ENCODE peak calls at places on chromosomes 16 and 17, in ten cellular contexts. One of them, this sample, is unnamed.

GRCh38 chr17:65888649-65889048 is 303.3 kb downstream of the CEP112 start:
- DNase-seq in GM12865: no peak
- DNase-seq in upper lobe of left lung: no peak
- DNase-seq in H54: no peak
- DNase-seq in GM04503: peak
- DNase-seq in stimulated activated CD8-positive, alpha-beta memory T cell treated with anti-CD3 and anti-CD28 coated beads, Interleukin-15, amount 100 ng/mL, for 1 hour: no peak
- DNase-seq in AG08396: peak
- DNase-seq in NCI-H1436: no peak
- DNase-seq in T-helper 17 cell: no peak
- DNase-seq in NCI-H2029: no peak
- DNase-seq in this sample: no peak

GRCh38 chr17:1147664-1148063 is 32.1 kb downstream of the ABR start:
- DNase-seq in GM12865: no peak
- DNase-seq in upper lobe of left lung: no peak
- DNase-seq in H54: peak
- DNase-seq in GM04503: no peak
- DNase-seq in stimulated activated CD8-positive, alpha-beta memory T cell treated with anti-CD3 and anti-CD28 coated beads, Interleukin-15, amount 100 ng/mL, for 1 hour: no peak
- DNase-seq in AG08396: peak
- DNase-seq in NCI-H1436: peak
- DNase-seq in T-helper 17 cell: no peak
- DNase-seq in NCI-H2029: peak
- DNase-seq in this sample: no peak

GRCh38 chr16:12901597-12902436 is at the start of gene SHISA9:
- DNase-seq in GM12865: peak
- DNase-seq in upper lobe of left lung: peak
- DNase-seq in H54: no peak
- DNase-seq in GM04503: no peak
- DNase-seq in stimulated activated CD8-positive, alpha-beta memory T cell treated with anti-CD3 and anti-CD28 coated beads, Interleukin-15, amount 100 ng/mL, for 1 hour: no peak
- DNase-seq in AG08396: no peak
- DNase-seq in NCI-H1436: no peak
- DNase-seq in T-helper 17 cell: no peak
- DNase-seq in NCI-H2029: no peak
- DNase-seq in this sample: no peak

GRCh38 chr16:2799852-2800226 is 1.6 kb downstream of the PRSS41 start:
- DNase-seq in GM12865: no peak
- DNase-seq in upper lobe of left lung: no peak
- DNase-seq in H54: no peak
- DNase-seq in GM04503: no peak
- DNase-seq in stimulated activated CD8-positive, alpha-beta memory T cell treated with anti-CD3 and anti-CD28 coated beads, Interleukin-15, amount 100 ng/mL, for 1 hour: no peak
- DNase-seq in AG08396: no peak
- DNase-seq in NCI-H1436: no peak
- DNase-seq in T-helper 17 cell: no peak
- DNase-seq in NCI-H2029: peak
- DNase-seq in this sample: peak

GRCh38 chr17:81884520-81884919 is 6.9 kb downstream of the ALYREF start:
- DNase-seq in GM12865: no peak
- DNase-seq in upper lobe of left lung: no peak
- DNase-seq in H54: no peak
- DNase-seq in GM04503: no peak
- DNase-seq in stimulated activated CD8-positive, alpha-beta memory T cell treated with anti-CD3 and anti-CD28 coated beads, Interleukin-15, amount 100 ng/mL, for 1 hour: no peak
- DNase-seq in AG08396: no peak
- DNase-seq in NCI-H1436: no peak
- DNase-seq in T-helper 17 cell: no peak
- DNase-seq in NCI-H2029: no peak
- DNase-seq in this sample: no peak

GRCh38 chr17:18314059-18314730 is 599 bp downstream of the TOP3A start:
- DNase-seq in GM12865: no peak
- DNase-seq in upper lobe of left lung: no peak
- DNase-seq in H54: no peak
- DNase-seq in GM04503: no peak
- DNase-seq in stimulated activated CD8-positive, alpha-beta memory T cell treated with anti-CD3 and anti-CD28 coated beads, Interleukin-15, amount 100 ng/mL, for 1 hour: no peak
- DNase-seq in AG08396: no peak
- DNase-seq in NCI-H1436: no peak
- DNase-seq in T-helper 17 cell: no peak
- DNase-seq in NCI-H2029: no peak
- DNase-seq in this sample: no peak

GRCh38 chr16:67259705-67260104 is 10.9 kb downstream of the SLC9A5 start:
- DNase-seq in GM12865: no peak
- DNase-seq in upper lobe of left lung: no peak
- DNase-seq in H54: no peak
- DNase-seq in GM04503: no peak
- DNase-seq in stimulated activated CD8-positive, alpha-beta memory T cell treated with anti-CD3 and anti-CD28 coated beads, Interleukin-15, amount 100 ng/mL, for 1 hour: no peak
- DNase-seq in AG08396: no peak
- DNase-seq in NCI-H1436: no peak
- DNase-seq in T-helper 17 cell: no peak
- DNase-seq in NCI-H2029: no peak
- DNase-seq in this sample: peak

GRCh38 chr17:81890447-81891302 is 711 bp downstream of the ALYREF start:
- DNase-seq in GM12865: peak
- DNase-seq in upper lobe of left lung: peak
- DNase-seq in H54: no peak
- DNase-seq in GM04503: no peak
- DNase-seq in stimulated activated CD8-positive, alpha-beta memory T cell treated with anti-CD3 and anti-CD28 coated beads, Interleukin-15, amount 100 ng/mL, for 1 hour: no peak
- DNase-seq in AG08396: no peak
- DNase-seq in NCI-H1436: no peak
- DNase-seq in T-helper 17 cell: no peak
- DNase-seq in NCI-H2029: no peak
- DNase-seq in this sample: no peak

GRCh38 chr16:26795184-26795583 is 271.5 kb upstream of the C16orf82 start:
- DNase-seq in GM12865: peak
- DNase-seq in upper lobe of left lung: no peak
- DNase-seq in H54: no peak
- DNase-seq in GM04503: no peak
- DNase-seq in stimulated activated CD8-positive, alpha-beta memory T cell treated with anti-CD3 and anti-CD28 coated beads, Interleukin-15, amount 100 ng/mL, for 1 hour: no peak
- DNase-seq in AG08396: no peak
- DNase-seq in NCI-H1436: peak
- DNase-seq in T-helper 17 cell: no peak
- DNase-seq in NCI-H2029: peak
- DNase-seq in this sample: no peak

GRCh38 chr16:49592507-49593422 is 219.2 kb downstream of the C16orf78 start:
- DNase-seq in GM12865: peak
- DNase-seq in upper lobe of left lung: no peak
- DNase-seq in H54: peak
- DNase-seq in GM04503: no peak
- DNase-seq in stimulated activated CD8-positive, alpha-beta memory T cell treated with anti-CD3 and anti-CD28 coated beads, Interleukin-15, amount 100 ng/mL, for 1 hour: no peak
- DNase-seq in AG08396: peak
- DNase-seq in NCI-H1436: peak
- DNase-seq in T-helper 17 cell: no peak
- DNase-seq in NCI-H2029: no peak
- DNase-seq in this sample: no peak

GRCh38 chr17:72788950-72789585 is 303.4 kb downstream of the SLC39A11 start:
- DNase-seq in GM12865: no peak
- DNase-seq in upper lobe of left lung: no peak
- DNase-seq in H54: no peak
- DNase-seq in GM04503: no peak
- DNase-seq in stimulated activated CD8-positive, alpha-beta memory T cell treated with anti-CD3 and anti-CD28 coated beads, Interleukin-15, amount 100 ng/mL, for 1 hour: no peak
- DNase-seq in AG08396: no peak
- DNase-seq in NCI-H1436: no peak
- DNase-seq in T-helper 17 cell: no peak
- DNase-seq in NCI-H2029: no peak
- DNase-seq in this sample: no peak

GRCh38 chr16:7057458-7057857 is 275.2 kb upstream of the RBFOX1 start:
- DNase-seq in GM12865: no peak
- DNase-seq in upper lobe of left lung: no peak
- DNase-seq in H54: no peak
- DNase-seq in GM04503: no peak
- DNase-seq in stimulated activated CD8-positive, alpha-beta memory T cell treated with anti-CD3 and anti-CD28 coated beads, Interleukin-15, amount 100 ng/mL, for 1 hour: no peak
- DNase-seq in AG08396: no peak
- DNase-seq in NCI-H1436: no peak
- DNase-seq in T-helper 17 cell: no peak
- DNase-seq in NCI-H2029: no peak
- DNase-seq in this sample: no peak

GRCh38 chr16:10776280-10776679 is 32.6 kb downstream of the NUBP1 start:
- DNase-seq in GM12865: peak
- DNase-seq in upper lobe of left lung: no peak
- DNase-seq in H54: no peak
- DNase-seq in GM04503: no peak
- DNase-seq in stimulated activated CD8-positive, alpha-beta memory T cell treated with anti-CD3 and anti-CD28 coated beads, Interleukin-15, amount 100 ng/mL, for 1 hour: no peak
- DNase-seq in AG08396: no peak
- DNase-seq in NCI-H1436: no peak
- DNase-seq in T-helper 17 cell: no peak
- DNase-seq in NCI-H2029: no peak
- DNase-seq in this sample: no peak

GRCh38 chr16:49564577-49565224 is 191.1 kb downstream of the C16orf78 start:
- DNase-seq in GM12865: no peak
- DNase-seq in upper lobe of left lung: no peak
- DNase-seq in H54: no peak
- DNase-seq in GM04503: no peak
- DNase-seq in stimulated activated CD8-positive, alpha-beta memory T cell treated with anti-CD3 and anti-CD28 coated beads, Interleukin-15, amount 100 ng/mL, for 1 hour: no peak
- DNase-seq in AG08396: no peak
- DNase-seq in NCI-H1436: no peak
- DNase-seq in T-helper 17 cell: no peak
- DNase-seq in NCI-H2029: no peak
- DNase-seq in this sample: no peak

GRCh38 chr17:74875970-74876593 is 3.3 kb upstream of the FDXR start:
- DNase-seq in GM12865: no peak
- DNase-seq in upper lobe of left lung: no peak
- DNase-seq in H54: no peak
- DNase-seq in GM04503: no peak
- DNase-seq in stimulated activated CD8-positive, alpha-beta memory T cell treated with anti-CD3 and anti-CD28 coated beads, Interleukin-15, amount 100 ng/mL, for 1 hour: no peak
- DNase-seq in AG08396: no peak
- DNase-seq in NCI-H1436: no peak
- DNase-seq in T-helper 17 cell: no peak
- DNase-seq in NCI-H2029: no peak
- DNase-seq in this sample: no peak

GRCh38 chr16:2855536-2855935 is 2.4 kb downstream of the PRSS22 start:
- DNase-seq in GM12865: no peak
- DNase-seq in upper lobe of left lung: no peak
- DNase-seq in H54: no peak
- DNase-seq in GM04503: no peak
- DNase-seq in stimulated activated CD8-positive, alpha-beta memory T cell treated with anti-CD3 and anti-CD28 coated beads, Interleukin-15, amount 100 ng/mL, for 1 hour: no peak
- DNase-seq in AG08396: no peak
- DNase-seq in NCI-H1436: no peak
- DNase-seq in T-helper 17 cell: no peak
- DNase-seq in NCI-H2029: no peak
- DNase-seq in this sample: no peak

GRCh38 chr17:76009447-76009846 is 8.8 kb downstream of the CDK3 start:
- DNase-seq in GM12865: no peak
- DNase-seq in upper lobe of left lung: no peak
- DNase-seq in H54: no peak
- DNase-seq in GM04503: no peak
- DNase-seq in stimulated activated CD8-positive, alpha-beta memory T cell treated with anti-CD3 and anti-CD28 coated beads, Interleukin-15, amount 100 ng/mL, for 1 hour: no peak
- DNase-seq in AG08396: no peak
- DNase-seq in NCI-H1436: no peak
- DNase-seq in T-helper 17 cell: no peak
- DNase-seq in NCI-H2029: no peak
- DNase-seq in this sample: no peak

GRCh38 chr17:41793749-41794602 is 7.5 kb upstream of the JUP start:
- DNase-seq in GM12865: no peak
- DNase-seq in upper lobe of left lung: no peak
- DNase-seq in H54: no peak
- DNase-seq in GM04503: no peak
- DNase-seq in stimulated activated CD8-positive, alpha-beta memory T cell treated with anti-CD3 and anti-CD28 coated beads, Interleukin-15, amount 100 ng/mL, for 1 hour: no peak
- DNase-seq in AG08396: no peak
- DNase-seq in NCI-H1436: no peak
- DNase-seq in T-helper 17 cell: no peak
- DNase-seq in NCI-H2029: no peak
- DNase-seq in this sample: no peak

GRCh38 chr17:21015564-21015963 is 27.2 kb downstream of the USP22 start:
- DNase-seq in GM12865: no peak
- DNase-seq in upper lobe of left lung: no peak
- DNase-seq in H54: no peak
- DNase-seq in GM04503: no peak
- DNase-seq in stimulated activated CD8-positive, alpha-beta memory T cell treated with anti-CD3 and anti-CD28 coated beads, Interleukin-15, amount 100 ng/mL, for 1 hour: no peak
- DNase-seq in AG08396: no peak
- DNase-seq in NCI-H1436: no peak
- DNase-seq in T-helper 17 cell: no peak
- DNase-seq in NCI-H2029: no peak
- DNase-seq in this sample: no peak

GRCh38 chr17:65794572-65794971 is 233.1 kb upstream of the AXIN2 start:
- DNase-seq in GM12865: peak
- DNase-seq in upper lobe of left lung: no peak
- DNase-seq in H54: no peak
- DNase-seq in GM04503: no peak
- DNase-seq in stimulated activated CD8-positive, alpha-beta memory T cell treated with anti-CD3 and anti-CD28 coated beads, Interleukin-15, amount 100 ng/mL, for 1 hour: no peak
- DNase-seq in AG08396: peak
- DNase-seq in NCI-H1436: peak
- DNase-seq in T-helper 17 cell: no peak
- DNase-seq in NCI-H2029: no peak
- DNase-seq in this sample: no peak

GRCh38 chr16:23013484-23013883 is 135.8 kb downstream of the USP31 start:
- DNase-seq in GM12865: peak
- DNase-seq in upper lobe of left lung: no peak
- DNase-seq in H54: no peak
- DNase-seq in GM04503: no peak
- DNase-seq in stimulated activated CD8-positive, alpha-beta memory T cell treated with anti-CD3 and anti-CD28 coated beads, Interleukin-15, amount 100 ng/mL, for 1 hour: no peak
- DNase-seq in AG08396: no peak
- DNase-seq in NCI-H1436: no peak
- DNase-seq in T-helper 17 cell: no peak
- DNase-seq in NCI-H2029: no peak
- DNase-seq in this sample: no peak

GRCh38 chr16:22300427-22301071 is 3.3 kb downstream of the POLR3E start:
- DNase-seq in GM12865: peak
- DNase-seq in upper lobe of left lung: no peak
- DNase-seq in H54: peak
- DNase-seq in GM04503: peak
- DNase-seq in stimulated activated CD8-positive, alpha-beta memory T cell treated with anti-CD3 and anti-CD28 coated beads, Interleukin-15, amount 100 ng/mL, for 1 hour: no peak
- DNase-seq in AG08396: peak
- DNase-seq in NCI-H1436: no peak
- DNase-seq in T-helper 17 cell: no peak
- DNase-seq in NCI-H2029: peak
- DNase-seq in this sample: no peak

GRCh38 chr17:72176902-72177660 is 56.3 kb downstream of the SOX9 start:
- DNase-seq in GM12865: no peak
- DNase-seq in upper lobe of left lung: no peak
- DNase-seq in H54: no peak
- DNase-seq in GM04503: no peak
- DNase-seq in stimulated activated CD8-positive, alpha-beta memory T cell treated with anti-CD3 and anti-CD28 coated beads, Interleukin-15, amount 100 ng/mL, for 1 hour: no peak
- DNase-seq in AG08396: no peak
- DNase-seq in NCI-H1436: no peak
- DNase-seq in T-helper 17 cell: no peak
- DNase-seq in NCI-H2029: peak
- DNase-seq in this sample: no peak

GRCh38 chr17:45162022-45162687 is 480 bp downstream of the HEXIM2 start:
- DNase-seq in GM12865: no peak
- DNase-seq in upper lobe of left lung: no peak
- DNase-seq in H54: no peak
- DNase-seq in GM04503: no peak
- DNase-seq in stimulated activated CD8-positive, alpha-beta memory T cell treated with anti-CD3 and anti-CD28 coated beads, Interleukin-15, amount 100 ng/mL, for 1 hour: no peak
- DNase-seq in AG08396: no peak
- DNase-seq in NCI-H1436: no peak
- DNase-seq in T-helper 17 cell: no peak
- DNase-seq in NCI-H2029: no peak
- DNase-seq in this sample: no peak

GRCh38 chr16:53769185-53769584 is 65.2 kb downstream of the FTO start:
- DNase-seq in GM12865: no peak
- DNase-seq in upper lobe of left lung: no peak
- DNase-seq in H54: no peak
- DNase-seq in GM04503: no peak
- DNase-seq in stimulated activated CD8-positive, alpha-beta memory T cell treated with anti-CD3 and anti-CD28 coated beads, Interleukin-15, amount 100 ng/mL, for 1 hour: no peak
- DNase-seq in AG08396: no peak
- DNase-seq in NCI-H1436: no peak
- DNase-seq in T-helper 17 cell: no peak
- DNase-seq in NCI-H2029: no peak
- DNase-seq in this sample: no peak

GRCh38 chr16:87851141-87851587 is 18.1 kb downstream of the SLC7A5 start:
- DNase-seq in GM12865: no peak
- DNase-seq in upper lobe of left lung: peak
- DNase-seq in H54: no peak
- DNase-seq in GM04503: no peak
- DNase-seq in stimulated activated CD8-positive, alpha-beta memory T cell treated with anti-CD3 and anti-CD28 coated beads, Interleukin-15, amount 100 ng/mL, for 1 hour: no peak
- DNase-seq in AG08396: no peak
- DNase-seq in NCI-H1436: peak
- DNase-seq in T-helper 17 cell: no peak
- DNase-seq in NCI-H2029: no peak
- DNase-seq in this sample: no peak

This sample was measured in RWPE2.